ENCODE peak calls at places on chromosomes 6 and 20, in seven cellular contexts. B is transverse colon, T is spleen, W is prostate gland, Y is esophagus muscularis mucosa, U is stomach, G is breast epithelium. I is an unnamed sample.

GRCh38 chr6:137928286-137928685 is 61.2 kb downstream of the TNFAIP3 start:
- DNase-seq in T (peak; percentile 76), U (no peak), Y (no peak), W (no peak), B (no peak), G (no peak), I (no peak)

GRCh38 chr20:23116301-23117089 is 30.4 kb upstream of the CD93 start:
- DNase-seq in B (no peak), T (peak; percentile 72), Y (no peak), U (no peak), W (no peak), G (peak; percentile 34), I (no peak)

GRCh38 chr20:37911838-37912273 is 8.9 kb downstream of the VSTM2L start:
- DNase-seq in U (no peak), T (no peak), Y (no peak), G (no peak), W (no peak), B (peak; percentile 30), I (no peak)

GRCh38 chr6:13485923-13486557 is 1.4 kb downstream of the GFOD1 start:
- DNase-seq in W (peak; percentile 12), U (no peak), T (peak; percentile 86), Y (no peak), G (no peak), B (peak; percentile 33), I (peak; percentile 79)

GRCh38 chr6:157982297-157982579 is 575 bp downstream of the SYNJ2 start:
- DNase-seq in T (no peak), B (peak; percentile 68), G (peak; percentile 52), U (peak; percentile 71), W (peak; percentile 53), Y (no peak), I (no peak)

GRCh38 chr20:36885355-36885754 is 9.4 kb downstream of the TLDC2 start:
- DNase-seq in G (no peak), U (no peak), T (no peak), W (no peak), Y (no peak), B (no peak), I (no peak)

GRCh38 chr20:54134445-54135220 is 39.2 kb downstream of the CYP24A1 start:
- DNase-seq in B (no peak), G (no peak), T (no peak), W (no peak), U (no peak), Y (no peak), I (no peak)

GRCh38 chr20:50574108-50574507 is 63.9 kb downstream of the PTPN1 start:
- DNase-seq in W (no peak), G (no peak), B (no peak), Y (no peak), U (no peak), T (no peak), I (no peak)

GRCh38 chr6:20583447-20583806 is 49.2 kb downstream of the CDKAL1 start:
- DNase-seq in B (no peak), T (no peak), U (no peak), G (no peak), W (no peak), Y (no peak), I (no peak)

GRCh38 chr6:7991992-7992815 is 72.0 kb downstream of the BLOC1S5 start:
- DNase-seq in B (no peak), T (no peak), Y (no peak), U (no peak), W (no peak), G (no peak), I (no peak)
- TF ChIP-seq POLR2AphosphoS5 in B (no peak), T (no peak), Y (peak; percentile 42), U (no peak), W (no peak), G (peak; percentile 79), I (no peak)

GRCh38 chr6:107931894-107932293 is 26.1 kb downstream of the SEC63 start:
- DNase-seq in U (no peak), G (no peak), T (no peak), B (no peak), W (no peak), Y (no peak), I (no peak)

GRCh38 chr6:107936162-107936909 is 21.7 kb downstream of the SEC63 start:
- DNase-seq in B (no peak), W (no peak), Y (no peak), U (no peak), T (no peak), G (no peak), I (no peak)

GRCh38 chr6:107928984-107929383 is 29.0 kb downstream of the SEC63 start:
- DNase-seq in G (no peak), W (no peak), Y (no peak), B (no peak), U (no peak), T (no peak), I (no peak)

GRCh38 chr6:107932580-107932979 is 25.4 kb downstream of the SEC63 start:
- DNase-seq in T (no peak), G (no peak), U (no peak), B (no peak), W (no peak), Y (no peak), I (no peak)
- TF ChIP-seq POLR2A in T (no peak), G (no peak), U (no peak), B (no peak), W (no peak), Y (no peak), I (no peak)

DNA sequence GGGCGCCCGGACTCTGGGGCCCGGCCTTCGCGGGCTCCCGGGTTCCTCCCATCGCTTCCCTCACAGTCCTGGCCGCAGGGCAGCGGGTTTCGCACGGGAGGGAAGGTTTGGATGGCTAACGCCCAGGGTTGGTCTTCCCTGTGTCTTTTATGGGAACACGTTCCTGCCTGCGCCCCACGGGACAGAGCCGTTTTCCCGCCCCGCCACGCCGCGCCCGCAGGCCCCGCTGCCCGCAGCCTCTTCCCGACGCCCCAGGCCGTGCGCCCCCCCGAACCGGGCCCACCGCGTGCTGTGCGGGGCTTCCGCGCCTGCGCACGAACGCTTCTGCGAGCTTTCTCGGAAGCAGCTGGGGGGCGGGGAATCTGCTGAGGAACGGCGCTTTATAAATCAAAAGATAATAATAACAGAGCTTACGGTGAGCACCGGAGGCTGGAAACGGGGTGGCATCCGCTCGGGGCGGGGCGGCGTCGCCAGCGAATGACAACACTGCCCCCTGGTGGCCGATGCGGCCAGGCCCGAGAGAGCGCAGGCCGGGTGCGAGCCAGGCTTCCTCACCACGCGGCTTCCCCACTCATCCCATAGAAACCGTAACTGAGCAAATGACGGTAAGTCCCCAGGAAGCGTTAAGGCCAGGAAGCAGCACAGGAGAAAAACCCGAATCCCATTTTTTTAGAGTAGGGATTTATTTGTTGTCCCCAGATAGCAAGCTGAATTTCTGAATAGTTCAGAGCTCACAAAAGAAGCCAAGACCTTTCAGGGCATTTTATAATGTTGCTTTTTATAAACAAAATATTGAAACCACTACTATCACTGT is 116.4 kb downstream of the MYLK4 start:
- DNase-seq in Y (peak; percentile 97), W (peak; percentile 70), G (peak; percentile 82), B (peak; percentile 82), T (peak; percentile 95), U (peak; percentile 84), I (peak; percentile 96)
- TF ChIP-seq POLR2AphosphoS5 in Y (peak; percentile 45), W (peak; percentile 66), G (peak; percentile 19), B (no peak), T (peak; percentile 58), U (peak; percentile 63), I (peak; percentile 16)

GRCh38 chr20:25195014-25195961 is at the start of gene ENTPD6:
- DNase-seq in W (peak; percentile 92), G (peak; percentile 91), U (peak; percentile 94), Y (peak; percentile 97), T (peak; percentile 96), B (peak; percentile 96), I (peak; percentile 89)
- TF ChIP-seq POLR2A in W (peak; percentile 92), G (peak; percentile 70), U (no peak), Y (peak; percentile 64), T (peak; percentile 83), B (peak; percentile 76), I (peak; percentile 89)

I was measured in upper lobe of left lung.